ENCODE peak calls at places on chromosomes 6 and 20, in seven cellular contexts. S is fibroblast of lung, K is NB4, B is BE2C, A is HL-60, U is fibroblast of mammary gland, F is A549. D is an unnamed sample.
A peak's percentile ranks its signal among the peaks of the same experiment; 100 is the strongest.

GRCh38 chr6:52416629-52417151 is 3.5 kb upstream of the EFHC1 start:
- DNase-seq in S (peak; percentile 66), K (peak; percentile 69), B (peak; percentile 36), A (peak; percentile 47), U (peak; percentile 77), F (peak; percentile 40), D (no peak)

GRCh38 chr6:20811112-20811746 is 277.0 kb downstream of the CDKAL1 start:
- DNase-seq in S (peak; percentile 100), K (no peak), B (peak; percentile 27), A (no peak), U (peak; percentile 97), F (peak; percentile 39), D (no peak)

GRCh38 chr20:32353848-32354496 is 4.2 kb upstream of the ASXL1 start:
- DNase-seq in S (no peak), K (no peak), B (no peak), A (no peak), U (no peak), F (no peak), D (no peak)

GRCh38 chr20:56689318-56689717 is 60.2 kb downstream of the TFAP2C start:
- DNase-seq in S (peak; percentile 76), K (no peak), B (no peak), A (no peak), U (peak; percentile 84), F (no peak), D (no peak)

GRCh38 chr6:150191809-150192208 is 49.0 kb downstream of the PPP1R14C start:
- DNase-seq in S (peak; percentile 80), K (no peak), B (no peak), A (no peak), U (peak; percentile 58), F (no peak), D (no peak)

GRCh38 chr20:26315054-26315453 is 618.4 kb upstream of the ZNF337 start:
- DNase-seq in S (no peak), K (no peak), B (no peak), A (no peak), U (no peak), F (no peak), D (no peak)

GRCh38 chr6:40326689-40327404 is 260.3 kb downstream of the LRFN2 start:
- DNase-seq in S (no peak), K (no peak), B (no peak), A (no peak), U (no peak), F (no peak), D (no peak)

GRCh38 chr6:143958839-143959399 is 49.1 kb downstream of the PLAGL1 start:
- DNase-seq in S (no peak), K (no peak), B (no peak), A (no peak), U (no peak), F (no peak), D (no peak)

GRCh38 chr6:128327890-128328289 is 192.5 kb downstream of the PTPRK start:
- DNase-seq in S (no peak), K (peak; percentile 66), B (peak; percentile 25), A (peak; percentile 49), U (peak; percentile 50), F (no peak), D (no peak)

GRCh38 chr6:31769684-31770371 is 7.3 kb downstream of the VWA7 start:
- DNase-seq in S (no peak), K (peak; percentile 83), B (peak; percentile 72), A (peak; percentile 90), U (peak; percentile 52), F (peak; percentile 81), D (peak; percentile 56)

GRCh38 chr6:26003102-26003694 is 40.6 kb downstream of the TRIM38 start:
- DNase-seq in S (peak; percentile 41), K (peak; percentile 62), B (peak; percentile 73), A (peak; percentile 40), U (peak; percentile 64), F (peak; percentile 62), D (peak; percentile 76)

GRCh38 chr6:28615955-28616747 is 90.5 kb downstream of the GPX5 start:
- DNase-seq in S (no peak), K (no peak), B (no peak), A (no peak), U (no peak), F (no peak), D (no peak)

GRCh38 chr20:52217689-52218395 is 26.3 kb upstream of the ZFP64 start:
- DNase-seq in S (no peak), K (no peak), B (no peak), A (no peak), U (no peak), F (no peak), D (no peak)

GRCh38 chr20:56437196-56437960 is 25.3 kb downstream of the CASS4 start:
- DNase-seq in S (no peak), K (no peak), B (no peak), A (no peak), U (no peak), F (no peak), D (no peak)

GRCh38 chr6:143765422-143766184 is 77.5 kb upstream of the LTV1 start:
- DNase-seq in S (no peak), K (no peak), B (no peak), A (no peak), U (no peak), F (no peak), D (no peak)

GRCh38 chr6:155026366-155027045 is 31.4 kb downstream of the TIAM2 start:
- DNase-seq in S (peak; percentile 85), K (peak; percentile 72), B (peak; percentile 70), A (no peak), U (peak; percentile 97), F (peak; percentile 74), D (no peak)

GRCh38 chr20:17471606-17472187 is 59.5 kb downstream of the BFSP1 start:
- DNase-seq in S (no peak), K (no peak), B (no peak), A (no peak), U (no peak), F (no peak), D (no peak)

GRCh38 chr20:20364016-20364746 is 3.7 kb upstream of the INSM1 start:
- DNase-seq in S (no peak), K (no peak), B (no peak), A (no peak), U (no peak), F (no peak), D (peak; percentile 82)

GRCh38 chr6:79868098-79868722 is 79.1 kb downstream of the ELOVL4 start:
- DNase-seq in S (peak; percentile 59), K (peak; percentile 82), B (peak; percentile 69), A (peak; percentile 53), U (peak; percentile 75), F (peak; percentile 44), D (no peak)
- TF ChIP-seq CTCF in S (peak; percentile 64), K (peak; percentile 42), B (peak; percentile 72), A (peak; percentile 41), U (peak; percentile 77), F (peak; percentile 59), D (peak; percentile 84)

DNA sequence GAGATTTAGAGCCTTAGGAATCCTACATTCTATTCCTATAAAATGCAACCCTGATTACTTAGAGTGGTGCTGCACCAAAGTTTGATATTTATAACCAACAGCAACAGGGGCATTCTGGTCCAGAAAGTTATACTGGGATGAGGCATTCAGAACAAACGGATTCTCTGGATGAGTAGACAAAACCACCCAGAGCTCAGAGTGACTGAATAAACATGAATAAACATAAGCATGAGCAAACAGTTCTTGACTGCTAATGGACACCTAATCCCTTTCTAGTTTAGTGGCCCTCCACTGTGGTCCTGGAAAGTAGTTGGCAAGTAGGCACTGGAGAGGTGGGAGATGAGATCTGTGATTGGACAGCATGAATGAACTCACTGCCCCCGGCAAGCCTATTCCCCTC is 11.9 kb downstream of the TTI1 start:
- DNase-seq in S (no peak), K (no peak), B (no peak), A (no peak), U (peak; percentile 36), F (no peak), D (no peak)
- TF ChIP-seq CTCF in S (no peak), K (no peak), B (no peak), A (no peak), U (no peak), F (no peak), D (no peak)

GRCh38 chr6:3405679-3406078 is 51.2 kb downstream of the SLC22A23 start:
- DNase-seq in S (peak; percentile 70), K (no peak), B (no peak), A (no peak), U (peak; percentile 88), F (no peak), D (no peak)

GRCh38 chr6:3400162-3400561 is 56.7 kb downstream of the SLC22A23 start:
- DNase-seq in S (no peak), K (no peak), B (no peak), A (no peak), U (no peak), F (no peak), D (no peak)

GRCh38 chr6:3403244-3404154 is 53.4 kb downstream of the SLC22A23 start:
- DNase-seq in S (no peak), K (no peak), B (no peak), A (no peak), U (no peak), F (peak; percentile 29), D (no peak)

GRCh38 chr6:3405182-3405518 is 51.7 kb downstream of the SLC22A23 start:
- DNase-seq in S (no peak), K (no peak), B (no peak), A (no peak), U (peak; percentile 60), F (no peak), D (no peak)

DNA sequence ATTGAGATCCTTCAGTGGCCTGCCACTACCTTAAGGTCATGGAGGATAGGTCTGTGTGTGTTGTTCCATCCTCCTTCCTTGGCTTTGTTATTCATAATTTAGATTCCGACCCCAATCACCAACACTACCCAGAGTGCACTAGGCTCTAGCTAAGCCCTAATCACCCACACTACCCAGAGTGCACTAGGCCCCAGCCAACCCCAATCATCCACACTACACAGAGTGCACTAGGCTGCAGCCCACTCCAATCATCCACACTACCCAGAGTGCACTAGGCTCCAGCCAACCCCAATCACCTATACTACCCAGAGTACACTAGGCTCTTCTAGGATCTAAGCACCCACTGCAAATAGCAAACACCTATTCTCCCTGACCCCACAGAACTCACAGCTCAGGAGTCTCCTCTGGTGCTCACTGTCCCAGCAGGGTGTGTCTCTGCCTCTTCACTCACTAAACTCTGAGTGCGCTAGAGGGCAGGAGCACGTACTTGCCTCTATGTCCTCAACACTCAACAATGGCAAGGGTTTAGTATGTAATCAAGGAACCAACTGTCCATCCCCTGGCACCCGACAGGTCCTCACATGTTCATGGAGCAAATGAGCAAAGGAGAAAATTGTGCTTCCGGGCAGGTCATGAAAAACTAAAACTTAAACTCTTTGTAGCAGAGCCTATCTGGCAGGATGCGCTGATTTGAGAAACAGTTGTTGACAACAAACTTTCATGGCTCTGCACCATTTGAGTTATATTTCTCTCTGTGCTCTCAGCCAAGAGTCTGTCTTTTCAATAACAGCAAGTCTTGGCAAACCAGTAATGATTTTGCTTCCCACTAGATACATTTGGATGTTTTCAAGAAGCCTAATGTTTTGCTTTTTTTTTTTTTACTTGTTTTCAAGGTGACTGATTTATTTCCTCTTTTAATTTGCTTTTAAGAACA is 54.3 kb downstream of the SLC22A23 start:
- DNase-seq in S (no peak), K (no peak), B (no peak), A (no peak), U (no peak), F (no peak), D (no peak)
- TF ChIP-seq CTCF in S (no peak), K (no peak), B (no peak), A (no peak), U (no peak), F (no peak), D (no peak)

DNA sequence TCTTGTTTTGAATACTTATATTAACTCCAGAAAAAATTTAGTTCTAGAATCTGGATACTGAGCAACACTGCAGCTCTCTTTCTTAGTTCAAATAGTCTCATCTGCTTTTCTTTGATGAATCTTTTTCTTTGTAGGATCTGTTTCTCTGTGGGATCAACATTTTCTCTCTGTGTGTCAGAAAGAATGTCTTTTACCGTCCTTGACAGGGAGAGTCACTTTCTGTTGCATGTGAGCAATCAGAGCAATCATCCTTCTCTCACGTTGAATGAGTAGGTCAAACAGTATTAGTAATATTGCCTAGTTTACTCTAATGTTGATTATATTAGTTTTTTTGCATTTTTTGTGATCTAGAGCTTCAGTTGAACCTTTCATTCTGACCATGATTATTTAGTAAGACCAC is 130.9 kb downstream of the TRMT11 start:
- DNase-seq in S (no peak), K (no peak), B (no peak), A (no peak), U (no peak), F (no peak), D (no peak)
- TF ChIP-seq CTCF in S (no peak), K (no peak), B (no peak), A (no peak), U (no peak), F (no peak), D (no peak)

D was measured in glutamatergic neuron.